ENCODE peak calls at places on chromosomes 1 and 21, in five cellular contexts. One of them, this sample, is unnamed.

GRCh38 chr1:4171480-4172450 is 271.7 kb upstream of the C1orf174 start:
- DNase-seq in mesenchymal stem cell: no peak
- DNase-seq in H1: no peak
- DNase-seq in IMR-90: no peak
- DNase-seq in neuronal stem cell: no peak
- DNase-seq in this sample: peak; percentile 33

GRCh38 chr1:15083578-15083977 is 70.0 kb upstream of the TMEM51 start:
- DNase-seq in neuronal stem cell: no peak
- DNase-seq in IMR-90: peak; percentile 15
- DNase-seq in H1: no peak
- DNase-seq in mesenchymal stem cell: no peak
- DNase-seq in this sample: no peak

GRCh38 chr1:115732307-115732706 is 36.2 kb downstream of the CASQ2 start:
- DNase-seq in neuronal stem cell: no peak
- DNase-seq in H1: no peak
- DNase-seq in IMR-90: no peak
- DNase-seq in mesenchymal stem cell: no peak
- DNase-seq in this sample: no peak

GRCh38 chr1:225508538-225509375 is 80.9 kb upstream of the LBR start:
- DNase-seq in neuronal stem cell: peak; percentile 63
- DNase-seq in IMR-90: peak; percentile 99
- DNase-seq in mesenchymal stem cell: peak; percentile 98
- DNase-seq in H1: peak; percentile 29
- DNase-seq in this sample: no peak

GRCh38 chr1:25727819-25728286 is 72.1 kb upstream of the SELENON start:
- DNase-seq in H1: no peak
- DNase-seq in IMR-90: peak; percentile 28
- DNase-seq in neuronal stem cell: no peak
- DNase-seq in mesenchymal stem cell: peak; percentile 57
- DNase-seq in this sample: no peak

GRCh38 chr1:27106561-27107323 is 48.2 kb downstream of the SLC9A1 start:
- DNase-seq in mesenchymal stem cell: no peak
- DNase-seq in H1: no peak
- DNase-seq in IMR-90: no peak
- DNase-seq in neuronal stem cell: no peak
- DNase-seq in this sample: no peak

GRCh38 chr1:110214454-110215404 is 4.6 kb downstream of the KCNC4 start:
- DNase-seq in neuronal stem cell: no peak
- DNase-seq in mesenchymal stem cell: no peak
- DNase-seq in IMR-90: peak; percentile 9
- DNase-seq in H1: no peak
- DNase-seq in this sample: no peak

GRCh38 chr1:214552174-214552608 is 789 bp upstream of the PTPN14 start:
- DNase-seq in neuronal stem cell: peak; percentile 47
- DNase-seq in mesenchymal stem cell: peak; percentile 75
- DNase-seq in H1: peak; percentile 75
- DNase-seq in IMR-90: peak; percentile 64
- DNase-seq in this sample: peak; percentile 87

GRCh38 chr1:181310560-181310959 is 172.8 kb upstream of the CACNA1E start:
- DNase-seq in neuronal stem cell: no peak
- DNase-seq in IMR-90: no peak
- DNase-seq in mesenchymal stem cell: no peak
- DNase-seq in H1: no peak
- DNase-seq in this sample: no peak

GRCh38 chr1:209389258-209389657 is 194.3 kb upstream of the CAMK1G start:
- DNase-seq in mesenchymal stem cell: peak; percentile 72
- DNase-seq in IMR-90: peak; percentile 94
- DNase-seq in H1: no peak
- DNase-seq in neuronal stem cell: no peak
- DNase-seq in this sample: no peak

GRCh38 chr1:211736351-211736915 is 61.0 kb upstream of the NEK2 start:
- DNase-seq in IMR-90: no peak
- DNase-seq in H1: no peak
- DNase-seq in neuronal stem cell: no peak
- DNase-seq in mesenchymal stem cell: no peak
- DNase-seq in this sample: no peak

GRCh38 chr1:19009126-19009881 is 52.8 kb upstream of the IFFO2 start:
- DNase-seq in IMR-90: no peak
- DNase-seq in mesenchymal stem cell: no peak
- DNase-seq in H1: no peak
- DNase-seq in neuronal stem cell: no peak
- DNase-seq in this sample: no peak

GRCh38 chr1:65432918-65433317 is 12.4 kb downstream of the LEPR start:
- DNase-seq in mesenchymal stem cell: no peak
- DNase-seq in IMR-90: no peak
- DNase-seq in H1: no peak
- DNase-seq in neuronal stem cell: no peak
- DNase-seq in this sample: peak; percentile 49

GRCh38 chr1:7009741-7010525 is 224.7 kb downstream of the CAMTA1 start:
- DNase-seq in mesenchymal stem cell: no peak
- DNase-seq in IMR-90: no peak
- DNase-seq in H1: no peak
- DNase-seq in neuronal stem cell: no peak
- DNase-seq in this sample: no peak

GRCh38 chr1:236063919-236064673 is 794 bp downstream of the NID1 start:
- DNase-seq in H1: no peak
- DNase-seq in mesenchymal stem cell: peak; percentile 85
- DNase-seq in neuronal stem cell: peak; percentile 46
- DNase-seq in IMR-90: peak; percentile 63
- DNase-seq in this sample: peak; percentile 47

GRCh38 chr1:116919802-116920201 is 10.1 kb downstream of the PTGFRN start:
- DNase-seq in IMR-90: no peak
- DNase-seq in mesenchymal stem cell: no peak
- DNase-seq in H1: no peak
- DNase-seq in neuronal stem cell: no peak
- DNase-seq in this sample: no peak

GRCh38 chr1:58779837-58780585 is 3.8 kb downstream of the JUN start:
- DNase-seq in neuronal stem cell: no peak
- DNase-seq in H1: no peak
- DNase-seq in IMR-90: peak; percentile 78
- DNase-seq in mesenchymal stem cell: peak; percentile 99
- DNase-seq in this sample: peak; percentile 31

GRCh38 chr1:205692406-205692805 is 12.1 kb upstream of the SLC45A3 start:
- DNase-seq in H1: no peak
- DNase-seq in mesenchymal stem cell: no peak
- DNase-seq in IMR-90: no peak
- DNase-seq in neuronal stem cell: no peak
- DNase-seq in this sample: no peak

DNA sequence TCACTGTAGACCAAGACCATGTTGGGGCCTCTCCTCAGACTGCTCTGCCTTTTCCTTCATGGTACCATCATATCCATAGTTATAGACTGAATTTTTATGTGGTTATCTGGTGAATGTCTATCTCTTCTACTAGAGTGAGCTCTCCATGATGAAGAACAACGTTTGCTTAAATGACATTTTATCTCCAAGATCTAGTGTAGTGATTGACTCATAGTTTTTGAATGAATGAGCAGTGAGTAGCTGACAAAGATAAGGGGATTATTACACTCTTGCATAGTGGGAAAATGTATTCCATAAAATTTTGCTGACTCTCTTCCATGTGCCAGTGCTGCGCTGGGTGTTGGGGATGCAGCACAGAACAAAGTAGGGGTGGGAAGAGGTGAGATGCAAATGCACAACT is 147.7 kb downstream of the TGFB2 start:
- DNase-seq in mesenchymal stem cell: no peak
- DNase-seq in neuronal stem cell: no peak
- DNase-seq in H1: no peak
- DNase-seq in IMR-90: no peak
- DNase-seq in this sample: no peak
- H2BK15ac ChIP-seq in mesenchymal stem cell: no peak overlapping the region
- H2BK15ac ChIP-seq in neuronal stem cell: no peak overlapping the region
- H2BK15ac ChIP-seq in H1: peak overlapping the region; percentile 99
- H2BK15ac ChIP-seq in IMR-90: peak overlapping the region; percentile 20
- H2BK15ac ChIP-seq in this sample: no peak overlapping the region

DNA sequence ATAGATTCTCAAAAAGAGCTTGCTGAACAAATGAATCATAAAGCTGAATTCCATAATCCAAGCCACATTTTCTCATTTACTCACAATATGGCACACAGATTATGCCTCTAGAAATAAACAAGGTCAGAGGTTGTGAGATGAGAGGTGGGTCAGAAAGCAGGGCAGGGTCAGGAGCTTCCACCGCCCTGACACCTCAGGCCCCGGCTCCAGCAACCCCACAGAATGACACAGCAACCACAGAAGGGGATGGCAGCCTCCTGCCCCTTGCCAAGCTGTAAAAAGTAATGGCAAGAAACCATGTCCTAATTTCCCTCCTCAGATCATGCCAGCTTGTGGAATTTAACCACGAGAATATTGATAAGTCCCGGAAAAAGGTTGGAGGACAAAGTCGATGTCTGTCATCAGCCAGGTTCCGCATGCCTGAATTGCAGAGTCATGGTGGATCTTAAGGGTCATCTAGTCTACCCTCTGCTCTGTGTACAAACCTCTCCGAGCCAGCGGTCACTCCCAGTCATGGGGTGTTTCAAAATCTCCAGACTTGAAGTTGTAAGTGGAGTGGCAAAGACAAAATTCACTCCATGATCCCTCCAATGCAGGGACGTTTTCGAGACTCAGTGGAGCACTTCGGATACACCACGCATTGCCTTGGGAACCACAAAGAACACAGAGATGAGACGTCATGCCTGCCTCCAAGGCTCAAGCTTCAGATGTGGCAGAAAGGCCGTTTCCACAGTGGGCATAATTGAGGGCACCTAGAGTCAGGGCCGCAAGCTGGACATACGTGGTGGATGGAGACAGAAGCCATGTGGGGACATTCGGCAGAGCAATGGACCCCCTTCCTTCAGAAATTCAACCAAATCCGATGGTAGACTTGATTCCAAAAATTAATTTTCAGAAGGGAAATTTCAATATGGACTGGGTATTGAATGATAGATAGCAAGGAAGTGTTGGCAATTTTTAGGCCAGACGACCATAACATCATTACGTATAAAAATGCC is 254.0 kb downstream of the TOMM20 start:
- DNase-seq in mesenchymal stem cell: no peak
- DNase-seq in H1: no peak
- DNase-seq in IMR-90: no peak
- DNase-seq in neuronal stem cell: no peak
- DNase-seq in this sample: no peak
- H4K91ac ChIP-seq in mesenchymal stem cell: peak overlapping the region; percentile 44
- H4K91ac ChIP-seq in H1: peak overlapping the region; percentile 8
- H4K91ac ChIP-seq in IMR-90: no peak overlapping the region
- H4K91ac ChIP-seq in neuronal stem cell: no peak overlapping the region
- H4K91ac ChIP-seq in this sample: no peak overlapping the region

GRCh38 chr21:37627074-37627473 is 260.5 kb downstream of the DYRK1A start:
- DNase-seq in neuronal stem cell: no peak
- DNase-seq in H1: no peak
- DNase-seq in mesenchymal stem cell: no peak
- DNase-seq in IMR-90: no peak
- DNase-seq in this sample: no peak
- H2BK15ac ChIP-seq in neuronal stem cell: no peak overlapping the region
- H2BK15ac ChIP-seq in H1: no peak overlapping the region
- H2BK15ac ChIP-seq in mesenchymal stem cell: no peak overlapping the region
- H2BK15ac ChIP-seq in IMR-90: no peak overlapping the region
- H2BK15ac ChIP-seq in this sample: no peak overlapping the region

DNA sequence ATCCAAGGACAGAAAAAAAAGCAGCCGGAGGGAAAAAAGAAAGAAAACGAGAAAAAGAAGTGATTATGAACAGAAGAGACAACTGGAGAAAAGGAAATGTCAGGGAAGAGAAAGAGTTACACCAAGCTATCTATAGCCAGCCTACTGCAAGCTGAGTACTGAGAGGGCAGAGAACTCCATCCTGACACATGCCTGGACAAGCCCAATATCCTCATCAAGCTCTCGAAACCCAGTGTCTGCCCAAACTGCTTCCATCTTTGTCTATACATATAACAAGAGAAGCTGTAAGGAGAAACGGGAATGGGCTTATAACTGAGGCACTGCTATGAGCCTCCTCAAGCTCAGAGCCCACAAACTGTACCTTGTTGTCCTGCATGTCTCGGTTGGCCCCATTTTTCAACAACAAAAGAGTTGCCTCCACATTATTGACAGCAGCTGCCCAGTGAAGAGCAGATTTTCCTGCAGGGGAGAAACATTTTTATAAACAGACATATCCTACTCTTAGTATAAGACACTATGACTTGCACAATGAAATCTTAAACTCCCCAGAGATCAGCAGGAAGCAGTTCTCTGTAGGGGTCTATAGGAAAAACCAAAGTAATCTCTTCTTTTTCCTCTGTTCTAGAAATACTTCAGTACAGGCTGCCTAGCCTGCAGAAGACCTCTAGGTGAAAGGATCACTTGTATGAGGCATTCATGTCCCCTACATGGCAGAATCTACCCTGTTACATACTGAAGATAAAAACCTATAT is 21.2 kb upstream of the ADAM30 start:
- DNase-seq in neuronal stem cell: no peak
- DNase-seq in H1: no peak
- DNase-seq in IMR-90: no peak
- DNase-seq in mesenchymal stem cell: no peak
- DNase-seq in this sample: no peak
- H4K91ac ChIP-seq in neuronal stem cell: no peak overlapping the region
- H4K91ac ChIP-seq in H1: no peak overlapping the region
- H4K91ac ChIP-seq in IMR-90: no peak overlapping the region
- H4K91ac ChIP-seq in mesenchymal stem cell: no peak overlapping the region
- H4K91ac ChIP-seq in this sample: no peak overlapping the region

This sample was measured in H9.